ENCODE peak calls at places on chromosome 16, in eight cellular contexts. One of them, this sample, is unnamed.

GRCh38 chr16:61419771-61420170 is 616.5 kb downstream of the CDH8 start:
- DNase-seq in psoas muscle: no peak
- DNase-seq in colonic mucosa: no peak
- DNase-seq in body of pancreas: no peak
- DNase-seq in fibroblast of lung: no peak
- DNase-seq in H1: no peak
- DNase-seq in lower lobe of right lung: no peak
- DNase-seq in choroid plexus epithelial cell: no peak
- DNase-seq in this sample: no peak

GRCh38 chr16:46745594-46745993 is 2.5 kb downstream of the MYLK3 start:
- DNase-seq in psoas muscle: no peak
- DNase-seq in colonic mucosa: no peak
- DNase-seq in body of pancreas: no peak
- DNase-seq in fibroblast of lung: no peak
- DNase-seq in H1: no peak
- DNase-seq in lower lobe of right lung: no peak
- DNase-seq in choroid plexus epithelial cell: no peak
- DNase-seq in this sample: no peak

GRCh38 chr16:75502916-75503605 is 7.8 kb upstream of the CHST6 start:
- DNase-seq in psoas muscle: no peak
- DNase-seq in colonic mucosa: no peak
- DNase-seq in body of pancreas: no peak
- DNase-seq in fibroblast of lung: no peak
- DNase-seq in H1: no peak
- DNase-seq in lower lobe of right lung: no peak
- DNase-seq in choroid plexus epithelial cell: no peak
- DNase-seq in this sample: no peak

GRCh38 chr16:72876221-72876620 is 171.7 kb downstream of the ZFHX3 start:
- DNase-seq in psoas muscle: peak
- DNase-seq in colonic mucosa: peak
- DNase-seq in body of pancreas: peak
- DNase-seq in fibroblast of lung: peak
- DNase-seq in H1: no peak
- DNase-seq in lower lobe of right lung: peak
- DNase-seq in choroid plexus epithelial cell: peak
- DNase-seq in this sample: peak

GRCh38 chr16:87312008-87312407 is 5.2 kb downstream of the C16orf95 start:
- DNase-seq in psoas muscle: no peak
- DNase-seq in colonic mucosa: no peak
- DNase-seq in body of pancreas: no peak
- DNase-seq in fibroblast of lung: no peak
- DNase-seq in H1: no peak
- DNase-seq in lower lobe of right lung: no peak
- DNase-seq in choroid plexus epithelial cell: no peak
- DNase-seq in this sample: no peak

GRCh38 chr16:17723735-17724134 is 253.0 kb upstream of the XYLT1 start:
- DNase-seq in psoas muscle: no peak
- DNase-seq in colonic mucosa: no peak
- DNase-seq in body of pancreas: no peak
- DNase-seq in fibroblast of lung: peak
- DNase-seq in H1: no peak
- DNase-seq in lower lobe of right lung: no peak
- DNase-seq in choroid plexus epithelial cell: peak
- DNase-seq in this sample: no peak

GRCh38 chr16:64990101-64990500 is 131.8 kb downstream of the CDH11 start:
- DNase-seq in psoas muscle: no peak
- DNase-seq in colonic mucosa: no peak
- DNase-seq in body of pancreas: no peak
- DNase-seq in fibroblast of lung: peak
- DNase-seq in H1: no peak
- DNase-seq in lower lobe of right lung: no peak
- DNase-seq in choroid plexus epithelial cell: no peak
- DNase-seq in this sample: no peak

GRCh38 chr16:49280022-49280741 is 1.5 kb downstream of the CBLN1 start:
- DNase-seq in psoas muscle: no peak
- DNase-seq in colonic mucosa: no peak
- DNase-seq in body of pancreas: peak
- DNase-seq in fibroblast of lung: no peak
- DNase-seq in H1: peak
- DNase-seq in lower lobe of right lung: no peak
- DNase-seq in choroid plexus epithelial cell: no peak
- DNase-seq in this sample: no peak

GRCh38 chr16:12484426-12484825 is 319.3 kb downstream of the CPPED1 start:
- DNase-seq in psoas muscle: no peak
- DNase-seq in colonic mucosa: no peak
- DNase-seq in body of pancreas: no peak
- DNase-seq in fibroblast of lung: no peak
- DNase-seq in H1: no peak
- DNase-seq in lower lobe of right lung: no peak
- DNase-seq in choroid plexus epithelial cell: no peak
- DNase-seq in this sample: no peak

GRCh38 chr16:21656795-21657768 is 4.7 kb upstream of the IGSF6 start:
- DNase-seq in psoas muscle: no peak
- DNase-seq in colonic mucosa: peak
- DNase-seq in body of pancreas: peak
- DNase-seq in fibroblast of lung: peak
- DNase-seq in H1: no peak
- DNase-seq in lower lobe of right lung: no peak
- DNase-seq in choroid plexus epithelial cell: peak
- DNase-seq in this sample: peak

GRCh38 chr16:28168991-28169554 is 42.7 kb downstream of the XPO6 start:
- DNase-seq in psoas muscle: no peak
- DNase-seq in colonic mucosa: no peak
- DNase-seq in body of pancreas: no peak
- DNase-seq in fibroblast of lung: no peak
- DNase-seq in H1: no peak
- DNase-seq in lower lobe of right lung: no peak
- DNase-seq in choroid plexus epithelial cell: no peak
- DNase-seq in this sample: no peak

GRCh38 chr16:87586201-87586782 is 16.0 kb upstream of the JPH3 start:
- DNase-seq in psoas muscle: no peak
- DNase-seq in colonic mucosa: no peak
- DNase-seq in body of pancreas: no peak
- DNase-seq in fibroblast of lung: peak
- DNase-seq in H1: no peak
- DNase-seq in lower lobe of right lung: no peak
- DNase-seq in choroid plexus epithelial cell: peak
- DNase-seq in this sample: no peak

GRCh38 chr16:26050489-26050888 is 358.7 kb downstream of the HS3ST4 start:
- DNase-seq in psoas muscle: no peak
- DNase-seq in colonic mucosa: no peak
- DNase-seq in body of pancreas: no peak
- DNase-seq in fibroblast of lung: no peak
- DNase-seq in H1: no peak
- DNase-seq in lower lobe of right lung: no peak
- DNase-seq in choroid plexus epithelial cell: no peak
- DNase-seq in this sample: no peak

GRCh38 chr16:85181091-85181738 is 68.9 kb upstream of the CIBAR2 start:
- DNase-seq in psoas muscle: no peak
- DNase-seq in colonic mucosa: no peak
- DNase-seq in body of pancreas: peak
- DNase-seq in fibroblast of lung: no peak
- DNase-seq in H1: no peak
- DNase-seq in lower lobe of right lung: peak
- DNase-seq in choroid plexus epithelial cell: no peak
- DNase-seq in this sample: no peak

GRCh38 chr16:86122681-86123342 is 223.8 kb downstream of the IRF8 start:
- DNase-seq in psoas muscle: no peak
- DNase-seq in colonic mucosa: no peak
- DNase-seq in body of pancreas: no peak
- DNase-seq in fibroblast of lung: no peak
- DNase-seq in H1: peak
- DNase-seq in lower lobe of right lung: no peak
- DNase-seq in choroid plexus epithelial cell: no peak
- DNase-seq in this sample: no peak

GRCh38 chr16:85675528-85675927 is 13.2 kb downstream of the GINS2 start:
- DNase-seq in psoas muscle: no peak
- DNase-seq in colonic mucosa: no peak
- DNase-seq in body of pancreas: no peak
- DNase-seq in fibroblast of lung: peak
- DNase-seq in H1: no peak
- DNase-seq in lower lobe of right lung: no peak
- DNase-seq in choroid plexus epithelial cell: peak
- DNase-seq in this sample: peak

GRCh38 chr16:68272501-68273209 is 8.3 kb downstream of the SLC7A6 start:
- DNase-seq in psoas muscle: no peak
- DNase-seq in colonic mucosa: peak
- DNase-seq in body of pancreas: peak
- DNase-seq in fibroblast of lung: no peak
- DNase-seq in H1: no peak
- DNase-seq in lower lobe of right lung: peak
- DNase-seq in choroid plexus epithelial cell: no peak
- DNase-seq in this sample: no peak

GRCh38 chr16:57016831-57017230 is 27.5 kb downstream of the NLRC5 start:
- DNase-seq in psoas muscle: no peak
- DNase-seq in colonic mucosa: no peak
- DNase-seq in body of pancreas: no peak
- DNase-seq in fibroblast of lung: no peak
- DNase-seq in H1: no peak
- DNase-seq in lower lobe of right lung: no peak
- DNase-seq in choroid plexus epithelial cell: no peak
- DNase-seq in this sample: no peak

GRCh38 chr16:57012353-57012752 is 23.0 kb downstream of the NLRC5 start:
- DNase-seq in psoas muscle: no peak
- DNase-seq in colonic mucosa: no peak
- DNase-seq in body of pancreas: no peak
- DNase-seq in fibroblast of lung: no peak
- DNase-seq in H1: no peak
- DNase-seq in lower lobe of right lung: no peak
- DNase-seq in choroid plexus epithelial cell: no peak
- DNase-seq in this sample: no peak

GRCh38 chr16:57013268-57013667 is 23.9 kb downstream of the NLRC5 start:
- DNase-seq in psoas muscle: no peak
- DNase-seq in colonic mucosa: no peak
- DNase-seq in body of pancreas: no peak
- DNase-seq in fibroblast of lung: peak
- DNase-seq in H1: no peak
- DNase-seq in lower lobe of right lung: no peak
- DNase-seq in choroid plexus epithelial cell: peak
- DNase-seq in this sample: peak

GRCh38 chr16:57016301-57016700 is 26.9 kb downstream of the NLRC5 start:
- DNase-seq in psoas muscle: no peak
- DNase-seq in colonic mucosa: no peak
- DNase-seq in body of pancreas: no peak
- DNase-seq in fibroblast of lung: peak
- DNase-seq in H1: no peak
- DNase-seq in lower lobe of right lung: no peak
- DNase-seq in choroid plexus epithelial cell: no peak
- DNase-seq in this sample: no peak

DNA sequence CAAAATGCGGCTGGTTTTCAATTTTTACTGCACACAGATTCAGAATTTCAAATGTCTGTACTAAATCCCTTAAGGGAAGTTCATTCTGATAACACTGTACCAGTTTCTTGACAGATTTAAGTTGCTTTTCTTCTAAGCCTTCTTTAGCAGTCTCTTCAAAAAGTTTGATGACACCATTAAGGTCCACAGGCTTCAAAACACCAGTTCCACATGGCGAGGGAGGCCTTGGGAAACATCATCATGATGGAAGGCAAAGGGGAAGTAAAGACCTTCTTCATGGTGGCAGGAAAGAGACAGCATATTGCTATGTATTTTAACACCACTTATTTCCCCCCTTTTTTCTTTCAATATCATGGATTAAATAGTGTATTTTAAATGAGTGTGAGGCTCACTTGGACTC is 24.5 kb downstream of the NLRC5 start:
- DNase-seq in psoas muscle: no peak
- DNase-seq in colonic mucosa: no peak
- DNase-seq in body of pancreas: no peak
- DNase-seq in fibroblast of lung: no peak
- DNase-seq in H1: no peak
- DNase-seq in lower lobe of right lung: no peak
- DNase-seq in choroid plexus epithelial cell: no peak
- DNase-seq in this sample: no peak
- H3K4me3 ChIP-seq in psoas muscle: no peak
- H3K4me3 ChIP-seq in colonic mucosa: no peak
- H3K4me3 ChIP-seq in body of pancreas: no peak
- H3K4me3 ChIP-seq in fibroblast of lung: no peak
- H3K4me3 ChIP-seq in H1: no peak
- H3K4me3 ChIP-seq in lower lobe of right lung: no peak
- H3K4me3 ChIP-seq in choroid plexus epithelial cell: no peak
- H3K4me3 ChIP-seq in this sample: no peak

DNA sequence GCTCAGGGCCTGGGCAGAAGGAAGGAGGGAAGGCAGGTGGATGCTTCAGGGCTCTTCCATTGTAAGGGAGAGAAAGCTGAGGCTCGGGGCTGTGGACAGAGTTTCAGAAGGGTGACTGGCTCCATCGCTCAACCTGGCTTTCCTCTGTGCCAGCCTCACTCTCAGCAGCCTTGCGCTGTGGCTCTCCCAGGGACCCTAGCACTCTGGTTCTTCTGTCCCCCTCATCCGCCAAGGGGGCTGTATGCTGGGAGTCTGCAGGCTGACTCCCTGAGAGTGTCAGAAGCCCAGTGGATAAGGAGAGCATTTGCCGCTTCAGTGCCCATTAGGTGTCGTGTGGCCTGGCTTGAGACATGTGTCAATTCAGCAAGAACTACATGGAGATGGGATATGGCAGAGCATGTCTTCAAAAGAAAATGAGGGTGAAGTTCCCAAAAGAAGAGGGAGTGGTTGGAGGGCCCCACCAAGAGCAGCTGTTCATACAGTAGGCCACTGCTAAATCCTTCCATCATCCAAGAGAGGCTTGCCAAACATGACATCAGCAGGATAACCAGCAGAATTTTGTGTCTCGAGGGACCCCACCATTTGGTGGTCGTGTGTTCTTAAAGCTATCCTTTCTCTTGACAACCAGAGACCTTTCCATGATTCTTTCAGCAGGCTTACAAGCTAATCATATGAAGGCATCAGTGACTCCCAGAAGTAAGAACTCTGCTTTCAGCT is 148.2 kb downstream of the IRX5 start:
- DNase-seq in psoas muscle: no peak
- DNase-seq in colonic mucosa: no peak
- DNase-seq in body of pancreas: no peak
- DNase-seq in fibroblast of lung: no peak
- DNase-seq in H1: no peak
- DNase-seq in lower lobe of right lung: no peak
- DNase-seq in choroid plexus epithelial cell: no peak
- DNase-seq in this sample: no peak
- TF ChIP-seq CTCF in psoas muscle: no peak
- TF ChIP-seq CTCF in colonic mucosa: no peak
- TF ChIP-seq CTCF in body of pancreas: no peak
- TF ChIP-seq CTCF in fibroblast of lung: no peak
- TF ChIP-seq CTCF in H1: no peak
- TF ChIP-seq CTCF in lower lobe of right lung: no peak
- TF ChIP-seq CTCF in choroid plexus epithelial cell: no peak
- TF ChIP-seq CTCF in this sample: no peak

GRCh38 chr16:726188-726437 is 130 bp downstream of the CCDC78 start:
- DNase-seq in psoas muscle: no peak
- DNase-seq in colonic mucosa: no peak
- DNase-seq in body of pancreas: no peak
- DNase-seq in fibroblast of lung: no peak
- DNase-seq in H1: no peak
- DNase-seq in lower lobe of right lung: no peak
- DNase-seq in choroid plexus epithelial cell: no peak
- DNase-seq in this sample: no peak
- H3K4me3 ChIP-seq in psoas muscle: no peak
- H3K4me3 ChIP-seq in colonic mucosa: no peak
- H3K4me3 ChIP-seq in body of pancreas: no peak
- H3K4me3 ChIP-seq in fibroblast of lung: no peak
- H3K4me3 ChIP-seq in H1: peak
- H3K4me3 ChIP-seq in lower lobe of right lung: peak
- H3K4me3 ChIP-seq in choroid plexus epithelial cell: no peak
- H3K4me3 ChIP-seq in this sample: no peak

GRCh38 chr16:23836404-23837291 is 865 bp downstream of the PRKCB start:
- DNase-seq in psoas muscle: peak
- DNase-seq in colonic mucosa: peak
- DNase-seq in body of pancreas: no peak
- DNase-seq in fibroblast of lung: no peak
- DNase-seq in H1: peak
- DNase-seq in lower lobe of right lung: peak
- DNase-seq in choroid plexus epithelial cell: no peak
- DNase-seq in this sample: no peak
- TF ChIP-seq CTCF in psoas muscle: no peak
- TF ChIP-seq CTCF in colonic mucosa: no peak
- TF ChIP-seq CTCF in body of pancreas: no peak
- TF ChIP-seq CTCF in fibroblast of lung: no peak
- TF ChIP-seq CTCF in H1: peak
- TF ChIP-seq CTCF in lower lobe of right lung: no peak
- TF ChIP-seq CTCF in choroid plexus epithelial cell: no peak
- TF ChIP-seq CTCF in this sample: no peak